ENCODE peak calls at places on chromosomes 7 and 10, in six cellular contexts. J is GM19239; N is CD4-positive, alpha-beta memory T cell; M is amniotic epithelial cell; Y is NCI-H526; W is T-helper 9 cell. X is an unnamed sample.

GRCh38 chr7:109335951-109336350 is 766.3 kb downstream of the DNAJB9 start:
- DNase-seq in J (no peak), N (no peak), M (no peak), Y (no peak), W (no peak), X (no peak)

GRCh38 chr7:125357681-125358440 is 428.2 kb upstream of the POT1 start:
- DNase-seq in J (no peak), N (no peak), M (no peak), Y (no peak), W (no peak), X (no peak)

GRCh38 chr7:127396184-127396583 is 3.7 kb upstream of the ZNF800 start:
- DNase-seq in J (no peak), N (no peak), M (peak), Y (no peak), W (no peak), X (peak)

GRCh38 chr10:97279121-97279815 is 13.2 kb downstream of the ARHGAP19 start:
- DNase-seq in J (no peak), N (no peak), M (peak), Y (no peak), W (no peak), X (no peak)

GRCh38 chr7:37440738-37441404 is 7.8 kb downstream of the ELMO1 start:
- DNase-seq in J (no peak), N (peak), M (no peak), Y (no peak), W (no peak), X (no peak)

GRCh38 chr7:157272351-157273207 is 64.2 kb upstream of the DNAJB6 start:
- DNase-seq in J (no peak), N (no peak), M (no peak), Y (no peak), W (no peak), X (no peak)

GRCh38 chr7:45881759-45882464 is 6.4 kb upstream of the IGFBP1 start:
- DNase-seq in J (no peak), N (no peak), M (peak), Y (no peak), W (no peak), X (peak)

GRCh38 chr10:3729397-3729796 is 55.6 kb downstream of the KLF6 start:
- DNase-seq in J (no peak), N (no peak), M (peak), Y (no peak), W (no peak), X (no peak)

GRCh38 chr7:143889068-143889467 is 12.9 kb downstream of the TCAF1 start:
- DNase-seq in J (no peak), N (no peak), M (no peak), Y (no peak), W (no peak), X (no peak)

GRCh38 chr7:117251687-117252086 is 71.2 kb downstream of the WNT2 start:
- DNase-seq in J (no peak), N (no peak), M (peak), Y (no peak), W (no peak), X (no peak)

GRCh38 chr10:102352066-102352715 is 43.3 kb upstream of the NFKB2 start:
- DNase-seq in J (peak), N (peak), M (peak), Y (peak), W (peak), X (peak)

GRCh38 chr7:234712-235553 is 42.6 kb downstream of the FAM20C start:
- DNase-seq in J (no peak), N (no peak), M (no peak), Y (no peak), W (no peak), X (no peak)

GRCh38 chr7:47534322-47535032 is 47.4 kb downstream of the TNS3 start:
- DNase-seq in J (no peak), N (no peak), M (no peak), Y (no peak), W (no peak), X (no peak)

GRCh38 chr10:69361303-69361614 is 55.5 kb downstream of the TACR2 start:
- DNase-seq in J (no peak), N (no peak), M (no peak), Y (no peak), W (no peak), X (no peak)

GRCh38 chr7:156897673-156898072 is 4.7 kb upstream of the LMBR1 start:
- DNase-seq in J (no peak), N (no peak), M (peak), Y (no peak), W (no peak), X (peak)

GRCh38 chr7:152667900-152668440 is 8.0 kb downstream of the XRCC2 start:
- DNase-seq in J (no peak), N (no peak), M (peak), Y (no peak), W (no peak), X (no peak)

GRCh38 chr10:86813101-86813500 is 56.7 kb downstream of the BMPR1A start:
- DNase-seq in J (no peak), N (no peak), M (no peak), Y (no peak), W (no peak), X (no peak)

GRCh38 chr7:111112439-111112838 is 21.5 kb downstream of the LRRN3 start:
- DNase-seq in J (no peak), N (no peak), M (peak), Y (no peak), W (no peak), X (no peak)

GRCh38 chr7:102024005-102024768 is 206.8 kb downstream of the CUX1 start:
- DNase-seq in J (no peak), N (no peak), M (no peak), Y (no peak), W (no peak), X (no peak)

GRCh38 chr7:157041004-157041403 is 30.5 kb upstream of the MNX1 start:
- DNase-seq in J (no peak), N (no peak), M (no peak), Y (peak), W (no peak), X (no peak)

GRCh38 chr7:150403376-150404171 is 24.4 kb downstream of the ZNF775 start:
- DNase-seq in J (no peak), N (no peak), M (no peak), Y (no peak), W (no peak), X (no peak)

GRCh38 chr10:4405828-4406227 is 420.2 kb upstream of the AKR1E2 start:
- DNase-seq in J (no peak), N (no peak), M (no peak), Y (no peak), W (no peak), X (no peak)